ENCODE peak calls at places on chromosomes 4 and X, in four cellular contexts. L is colonic mucosa, O is breast epithelium, M is thoracic aorta. V is an unnamed sample.

GRCh38 chr4:170271723-170272122 is 182.0 kb upstream of the AADAT start:
- DNase-seq in M (no peak), L (no peak), O (no peak), V (no peak)

GRCh38 chr4:99645036-99645435 is 12.6 kb downstream of the C4orf54 start:
- DNase-seq in M (no peak), L (no peak), O (no peak), V (no peak)

GRCh38 chr4:89290727-89291126 is 16.9 kb downstream of the GPRIN3 start:
- DNase-seq in M (no peak), O (no peak), L (no peak), V (no peak)

GRCh38 chrX:36963069-36963808 is 44.9 kb upstream of the FAM47C start:
- DNase-seq in O (no peak), L (no peak), M (no peak), V (no peak)

GRCh38 chr4:24425868-24426267 is 158.5 kb downstream of the DHX15 start:
- DNase-seq in M (no peak), O (no peak), L (no peak), V (no peak)

GRCh38 chrX:150405576-150405975 is 42.5 kb downstream of the MAMLD1 start:
- DNase-seq in M (no peak), O (no peak), L (no peak), V (no peak)

GRCh38 chrX:37959212-37960021 is 46.9 kb upstream of the SYTL5 start:
- DNase-seq in M (no peak), O (no peak), L (no peak), V (no peak)

GRCh38 chrX:134761788-134762187 is 103.5 kb upstream of the PLAC1 start:
- DNase-seq in O (no peak), L (no peak), M (no peak), V (no peak)

GRCh38 chr4:6991249-6991648 is 51.9 kb upstream of the TADA2B start:
- DNase-seq in L (no peak), M (no peak), O (no peak), V (no peak)

GRCh38 chr4:1208266-1208961 is 36.0 kb upstream of the SPON2 start:
- DNase-seq in O (no peak), L (no peak), M (no peak), V (peak)

GRCh38 chrX:137945470-137945869 is 379.5 kb downstream of the ZIC3 start:
- DNase-seq in L (no peak), O (no peak), M (no peak), V (no peak)

GRCh38 chrX:115452256-115452655 is 108.7 kb upstream of the PLS3 start:
- DNase-seq in M (no peak), L (no peak), O (no peak), V (no peak)

GRCh38 chrX:135273162-135273561 is 21.3 kb downstream of the ETDA start:
- DNase-seq in L (no peak), M (no peak), O (no peak), V (no peak)

GRCh38 chrX:1215123-1215823 is 2.8 kb upstream of the CRLF2 start:
- DNase-seq in M (no peak), L (no peak), O (no peak), V (no peak)

GRCh38 chr4:56803473-56803872 is 18.0 kb downstream of the SPINK2 start:
- DNase-seq in O (no peak), M (no peak), L (no peak), V (no peak)

GRCh38 chr4:88054909-88055308 is 47.5 kb downstream of the PKD2 start:
- DNase-seq in L (peak), M (no peak), O (no peak), V (peak)

GRCh38 chr4:791866-792630 is 33.9 kb downstream of the CPLX1 start:
- DNase-seq in M (no peak), L (peak), O (peak), V (no peak)

GRCh38 chr4:127993150-127993549 is 27.9 kb downstream of the ABHD18 start:
- DNase-seq in O (no peak), M (no peak), L (no peak), V (no peak)

GRCh38 chrX:130228871-130229270 is 39.8 kb downstream of the ZNF280C start:
- DNase-seq in M (no peak), L (no peak), O (no peak), V (no peak)

GRCh38 chrX:37331546-37331945 is 17.6 kb upstream of the PRRG1 start:
- DNase-seq in L (no peak), M (no peak), O (no peak), V (no peak)

GRCh38 chr4:41963105-41963504 is 18.5 kb upstream of the DCAF4L1 start:
- DNase-seq in M (no peak), L (no peak), O (no peak), V (no peak)

GRCh38 chr4:123588631-123589223 is 192.1 kb downstream of the SPRY1 start:
- DNase-seq in M (no peak), O (no peak), L (no peak), V (no peak)

GRCh38 chr4:177692907-177693306 is 250.7 kb upstream of the AGA start:
- DNase-seq in M (no peak), L (no peak), O (no peak), V (no peak)

GRCh38 chrX:56232221-56233082 is at the start of gene KLF8:
- DNase-seq in O (peak), M (peak), L (peak), V (peak)

GRCh38 chr4:147714575-147715401 is 17.1 kb upstream of the ARHGAP10 start:
- DNase-seq in M (no peak), L (no peak), O (peak), V (no peak)

GRCh38 chr4:54058171-54058570 is 6.2 kb downstream of the CHIC2 start:
- DNase-seq in O (no peak), L (no peak), M (no peak), V (no peak)

GRCh38 chrX:150731795-150732194 is 38.6 kb downstream of the MTMR1 start:
- DNase-seq in O (no peak), M (no peak), L (no peak), V (peak)

GRCh38 chrX:52349681-52350080 is 19.1 kb upstream of the XAGE2 start:
- DNase-seq in M (no peak), L (no peak), O (no peak), V (no peak)

GRCh38 chr4:38236003-38236402 is 275.8 kb downstream of the PTTG2 start:
- DNase-seq in L (no peak), O (no peak), M (no peak), V (no peak)

GRCh38 chr4:2891294-2891693 is 47.6 kb downstream of the ADD1 start:
- DNase-seq in O (no peak), L (no peak), M (no peak), V (no peak)

GRCh38 chr4:89400408-89401035 is 92.9 kb upstream of the GPRIN3 start:
- DNase-seq in M (no peak), L (no peak), O (no peak), V (no peak)

GRCh38 chrX:111164728-111165127 is 68.7 kb downstream of the PAK3 start:
- DNase-seq in M (no peak), L (no peak), O (no peak), V (no peak)

GRCh38 chrX:19684265-19684664 is 169.0 kb upstream of the MAP3K15 start:
- DNase-seq in O (no peak), L (no peak), M (no peak), V (no peak)

GRCh38 chr4:184801781-184802180 is 24.0 kb downstream of the ACSL1 start:
- DNase-seq in L (no peak), O (no peak), M (no peak), V (peak)

GRCh38 chr4:65669008-65669971 is 999 bp downstream of the EPHA5 start:
- DNase-seq in L (no peak), O (no peak), M (no peak), V (no peak)

GRCh38 chr4:87068591-87069021 is 133.8 kb downstream of the AFF1 start:
- DNase-seq in O (no peak), L (no peak), M (no peak), V (no peak)

GRCh38 chrX:84339507-84340364 is 151.7 kb upstream of the RPS6KA6 start:
- DNase-seq in O (no peak), L (no peak), M (no peak), V (no peak)

GRCh38 chrX:111442791-111443190 is 30.8 kb upstream of the DCX start:
- DNase-seq in M (no peak), L (no peak), O (no peak), V (no peak)

GRCh38 chrX:39805825-39806224 is 291.9 kb downstream of the BCOR start:
- DNase-seq in M (no peak), L (no peak), O (no peak), V (no peak)

GRCh38 chr4:119244832-119245231 is 32.3 kb downstream of the USP53 start:
- DNase-seq in O (no peak), M (no peak), L (no peak), V (no peak)

GRCh38 chr4:119242417-119242816 is 29.9 kb downstream of the USP53 start:
- DNase-seq in M (no peak), L (no peak), O (no peak), V (no peak)

GRCh38 chr4:119243868-119244267 is 31.4 kb downstream of the USP53 start:
- DNase-seq in L (no peak), M (no peak), O (no peak), V (no peak)

GRCh38 chr4:119246177-119246576 is 33.7 kb downstream of the USP53 start:
- DNase-seq in O (no peak), M (no peak), L (no peak), V (no peak)

DNA sequence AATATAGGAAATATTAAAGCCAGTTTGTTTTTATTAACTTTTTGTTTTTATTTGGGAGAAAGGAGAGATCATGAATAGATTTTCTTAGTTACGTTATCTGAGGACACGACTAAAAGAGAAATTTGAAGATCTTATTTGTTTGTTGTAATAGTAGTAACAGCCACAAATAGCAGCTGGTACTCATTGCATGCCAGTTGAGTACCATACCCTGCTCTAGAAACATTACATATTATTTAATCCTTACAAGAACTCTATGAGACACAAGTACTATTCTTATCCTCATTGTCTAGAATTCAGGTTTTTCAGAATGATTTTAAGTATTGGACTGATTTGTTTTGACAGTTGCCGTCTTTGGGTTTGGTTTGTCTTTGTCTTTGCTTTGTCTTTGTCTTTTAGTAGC is 31.8 kb downstream of the USP53 start:
- DNase-seq in L (no peak), O (no peak), M (no peak), V (no peak)
- H3K27ac ChIP-seq in L (no peak), O (no peak), M (no peak), V (no peak)

DNA sequence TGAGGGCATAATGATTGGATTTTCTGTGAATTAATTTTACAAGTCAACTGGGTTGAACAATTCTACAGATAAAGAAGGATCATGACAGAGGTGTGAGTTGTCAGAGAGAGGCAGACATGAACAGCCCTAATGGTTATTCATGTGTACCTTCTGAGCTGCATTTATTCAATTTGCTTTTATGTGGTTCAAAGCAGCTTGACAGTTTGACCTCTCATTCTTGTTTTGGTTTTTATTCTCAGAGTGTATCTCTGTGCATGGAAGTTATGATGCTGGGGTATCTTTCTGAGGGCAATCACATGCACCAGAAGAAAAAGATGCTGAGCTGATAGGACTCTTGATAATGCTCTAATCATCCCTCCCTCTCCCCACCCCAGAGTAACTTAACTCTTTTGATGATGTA is 169.3 kb upstream of the NPY2R start:
- DNase-seq in M (no peak), O (no peak), L (no peak), V (no peak)
- H3K27ac ChIP-seq in M (no peak), O (no peak), L (no peak), V (no peak)

GRCh38 chr4:94430416-94430815 is 21.3 kb upstream of the PDLIM5 start:
- DNase-seq in L (no peak), M (no peak), O (no peak), V (no peak)

GRCh38 chr4:94426783-94427182 is 25.0 kb upstream of the PDLIM5 start:
- DNase-seq in L (no peak), M (no peak), O (no peak), V (no peak)

GRCh38 chr4:94434505-94434904 is 17.2 kb upstream of the PDLIM5 start:
- DNase-seq in O (no peak), L (no peak), M (no peak), V (no peak)

GRCh38 chr4:94431388-94431787 is 20.4 kb upstream of the PDLIM5 start:
- DNase-seq in L (no peak), O (no peak), M (no peak), V (no peak)

GRCh38 chr4:94428884-94429283 is 22.9 kb upstream of the PDLIM5 start:
- DNase-seq in L (no peak), O (no peak), M (no peak), V (no peak)
- H3K27ac ChIP-seq in L (no peak), O (no peak), M (no peak), V (no peak)

GRCh38 chr4:155774033-155774432 is 15.2 kb downstream of the GUCY1B1 start:
- DNase-seq in O (no peak), L (no peak), M (no peak), V (no peak)

GRCh38 chr4:155768370-155768769 is 9.5 kb downstream of the GUCY1B1 start:
- DNase-seq in M (no peak), O (no peak), L (no peak), V (no peak)

GRCh38 chr4:155773196-155773800 is 14.5 kb downstream of the GUCY1B1 start:
- DNase-seq in O (no peak), M (no peak), L (no peak), V (no peak)

GRCh38 chr4:155769092-155769491 is 10.3 kb downstream of the GUCY1B1 start:
- DNase-seq in M (no peak), O (no peak), L (no peak), V (no peak)

DNA sequence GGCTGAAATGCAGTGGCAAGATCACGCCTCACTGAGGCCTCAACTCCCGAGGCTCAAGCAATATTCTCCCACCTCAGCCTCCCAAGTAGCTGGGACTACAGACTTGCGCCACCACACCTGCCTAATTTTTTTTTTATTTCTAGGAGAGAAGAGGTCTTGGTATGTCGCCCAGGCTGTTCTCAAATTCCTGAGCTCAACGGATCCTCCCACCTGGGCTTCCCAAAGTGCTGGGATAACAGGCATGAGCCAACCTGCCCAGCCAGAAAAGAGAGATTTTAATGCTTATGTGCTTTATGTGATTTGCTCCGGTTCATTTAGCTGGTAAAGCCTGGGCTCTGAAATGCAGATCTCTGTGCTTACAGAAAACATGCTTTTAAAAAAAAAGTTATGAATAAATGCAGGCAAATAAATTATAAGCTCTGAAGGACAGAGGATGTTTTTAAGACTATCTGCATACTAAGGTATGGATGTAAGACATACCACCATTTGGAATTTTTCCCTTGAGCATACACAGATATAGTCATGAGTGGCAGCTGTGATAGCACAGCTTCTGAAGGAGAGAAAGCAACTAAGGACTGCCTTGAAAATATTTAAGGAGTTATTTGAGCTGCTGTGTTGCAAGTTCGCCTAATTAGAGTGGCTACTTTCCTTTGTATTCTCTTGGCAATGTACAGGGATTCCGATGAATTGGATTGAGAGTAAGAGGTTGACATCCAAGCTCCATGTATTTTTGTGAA is 13.8 kb downstream of the GUCY1B1 start:
- DNase-seq in M (no peak), O (no peak), L (no peak), V (no peak)
- H3K27ac ChIP-seq in M (no peak), O (no peak), L (no peak), V (no peak)

GRCh38 chr4:8126523-8126922 is 32.1 kb downstream of the ABLIM2 start:
- DNase-seq in O (no peak), M (no peak), L (no peak), V (no peak)
- H3K27ac ChIP-seq in O (no peak), M (no peak), L (no peak), V (no peak)

GRCh38 chr4:140622333-140622958 is 53.7 kb upstream of the UCP1 start:
- DNase-seq in M (no peak), L (no peak), O (no peak), V (no peak)
- H3K27ac ChIP-seq in M (no peak), L (no peak), O (no peak), V (no peak)

GRCh38 chr4:167897116-167897515 is 195.2 kb upstream of the ANXA10 start:
- DNase-seq in L (no peak), M (no peak), O (no peak), V (no peak)
- H3K27ac ChIP-seq in L (no peak), M (no peak), O (no peak), V (no peak)

GRCh38 chrX:151742311-151742710 is 7.8 kb downstream of the CNGA2 start:
- DNase-seq in O (no peak), L (no peak), M (no peak), V (no peak)

GRCh38 chrX:151750511-151750910 is 16.0 kb downstream of the CNGA2 start:
- DNase-seq in M (no peak), L (no peak), O (no peak), V (no peak)

GRCh38 chrX:151745651-151746050 is 11.1 kb downstream of the CNGA2 start:
- DNase-seq in M (no peak), O (no peak), L (no peak), V (no peak)

GRCh38 chrX:151743651-151744470 is 9.3 kb downstream of the CNGA2 start:
- DNase-seq in O (no peak), L (no peak), M (no peak), V (no peak)

GRCh38 chrX:151746502-151746901 is 12.0 kb downstream of the CNGA2 start:
- DNase-seq in M (no peak), O (no peak), L (no peak), V (no peak)
- H3K27ac ChIP-seq in M (no peak), O (no peak), L (no peak), V (no peak)

GRCh38 chr4:143344011-143344410 is 7.3 kb downstream of the GAB1 start:
- DNase-seq in L (no peak), O (no peak), M (no peak), V (no peak)
- H3K27ac ChIP-seq in L (no peak), O (no peak), M (no peak), V (peak)

DNA sequence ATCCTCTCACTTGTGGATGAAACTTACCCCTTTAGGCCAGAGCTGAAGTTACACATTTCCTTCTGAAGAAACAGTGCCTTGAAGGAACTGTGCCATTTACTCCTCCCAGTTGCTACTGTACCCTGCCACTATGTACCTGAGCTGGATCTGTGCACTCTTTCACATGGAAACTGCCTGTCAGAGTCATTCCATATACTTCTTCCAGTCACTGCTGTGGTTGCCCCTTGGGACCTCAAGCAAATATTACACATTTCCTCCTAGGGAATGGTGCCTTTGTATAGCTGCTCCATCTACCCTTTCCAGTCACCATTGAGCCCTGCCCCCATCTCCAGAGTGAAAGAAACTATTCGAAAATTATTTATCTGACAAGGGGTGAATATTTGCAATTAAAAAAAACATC is 1328.3 kb downstream of the TECRL start:
- DNase-seq in M (no peak), L (no peak), O (no peak), V (no peak)
- H3K27ac ChIP-seq in M (no peak), L (no peak), O (no peak), V (no peak)